ENCODE peak calls at places on chromosomes 1 and 21, in six cellular contexts. One of them, this sample, is unnamed.

GRCh38 chr1:220681220-220681847 is 8.8 kb upstream of the C1orf115 start:
- DNase-seq in cardiac fibroblast: peak
- DNase-seq in brain microvascular endothelial cell: no peak
- DNase-seq in epithelial cell of esophagus: no peak
- DNase-seq in AG10803: no peak
- DNase-seq in RWPE1: no peak
- DNase-seq in this sample: no peak

GRCh38 chr1:19644761-19645543 is 841 bp downstream of the NBL1 start:
- DNase-seq in brain microvascular endothelial cell: no peak
- DNase-seq in cardiac fibroblast: peak
- DNase-seq in epithelial cell of esophagus: no peak
- DNase-seq in AG10803: no peak
- DNase-seq in RWPE1: peak
- DNase-seq in this sample: peak

GRCh38 chr1:170927955-170928850 is 7.1 kb upstream of the MROH9 start:
- DNase-seq in AG10803: no peak
- DNase-seq in epithelial cell of esophagus: peak
- DNase-seq in cardiac fibroblast: peak
- DNase-seq in RWPE1: peak
- DNase-seq in brain microvascular endothelial cell: peak
- DNase-seq in this sample: peak

GRCh38 chr1:205111354-205111753 is 10.4 kb downstream of the RBBP5 start:
- DNase-seq in AG10803: no peak
- DNase-seq in RWPE1: no peak
- DNase-seq in brain microvascular endothelial cell: no peak
- DNase-seq in epithelial cell of esophagus: no peak
- DNase-seq in cardiac fibroblast: no peak
- DNase-seq in this sample: no peak

GRCh38 chr21:38443110-38443509 is 55.2 kb downstream of the ERG start:
- DNase-seq in cardiac fibroblast: peak
- DNase-seq in RWPE1: no peak
- DNase-seq in brain microvascular endothelial cell: no peak
- DNase-seq in AG10803: no peak
- DNase-seq in epithelial cell of esophagus: no peak
- DNase-seq in this sample: no peak

GRCh38 chr1:116871772-116872146 is 38.0 kb upstream of the PTGFRN start:
- DNase-seq in cardiac fibroblast: peak
- DNase-seq in AG10803: no peak
- DNase-seq in RWPE1: no peak
- DNase-seq in brain microvascular endothelial cell: no peak
- DNase-seq in epithelial cell of esophagus: peak
- DNase-seq in this sample: no peak

GRCh38 chr1:84539972-84540371 is 33.6 kb upstream of the GNG5 start:
- DNase-seq in cardiac fibroblast: peak
- DNase-seq in RWPE1: no peak
- DNase-seq in AG10803: no peak
- DNase-seq in epithelial cell of esophagus: peak
- DNase-seq in brain microvascular endothelial cell: peak
- DNase-seq in this sample: no peak

GRCh38 chr1:2566106-2567045 is 10.2 kb downstream of the TNFRSF14 start:
- DNase-seq in epithelial cell of esophagus: no peak
- DNase-seq in AG10803: no peak
- DNase-seq in cardiac fibroblast: no peak
- DNase-seq in brain microvascular endothelial cell: no peak
- DNase-seq in RWPE1: no peak
- DNase-seq in this sample: no peak

GRCh38 chr21:42521384-42521783 is 7.7 kb downstream of the SLC37A1 start:
- DNase-seq in AG10803: no peak
- DNase-seq in epithelial cell of esophagus: no peak
- DNase-seq in RWPE1: no peak
- DNase-seq in brain microvascular endothelial cell: no peak
- DNase-seq in cardiac fibroblast: no peak
- DNase-seq in this sample: no peak

GRCh38 chr1:42822833-42823392 is 5.7 kb upstream of the SVBP start:
- DNase-seq in RWPE1: no peak
- DNase-seq in brain microvascular endothelial cell: no peak
- DNase-seq in epithelial cell of esophagus: no peak
- DNase-seq in cardiac fibroblast: peak
- DNase-seq in AG10803: peak
- DNase-seq in this sample: peak

GRCh38 chr1:211551628-211552465 is 27.1 kb downstream of the SLC30A1 start:
- DNase-seq in RWPE1: peak
- DNase-seq in cardiac fibroblast: peak
- DNase-seq in brain microvascular endothelial cell: peak
- DNase-seq in AG10803: peak
- DNase-seq in epithelial cell of esophagus: peak
- DNase-seq in this sample: peak

GRCh38 chr1:44316231-44316759 is 38.8 kb downstream of the ERI3 start:
- DNase-seq in AG10803: no peak
- DNase-seq in cardiac fibroblast: no peak
- DNase-seq in RWPE1: no peak
- DNase-seq in epithelial cell of esophagus: no peak
- DNase-seq in brain microvascular endothelial cell: peak
- DNase-seq in this sample: no peak

GRCh38 chr1:88877382-88877825 is 14.0 kb downstream of the GTF2B start:
- DNase-seq in cardiac fibroblast: peak
- DNase-seq in epithelial cell of esophagus: peak
- DNase-seq in AG10803: peak
- DNase-seq in brain microvascular endothelial cell: peak
- DNase-seq in RWPE1: peak
- DNase-seq in this sample: peak

GRCh38 chr1:67652800-67653199 is 32.2 kb upstream of the GADD45A start:
- DNase-seq in cardiac fibroblast: peak
- DNase-seq in epithelial cell of esophagus: peak
- DNase-seq in RWPE1: no peak
- DNase-seq in brain microvascular endothelial cell: peak
- DNase-seq in AG10803: peak
- DNase-seq in this sample: peak

GRCh38 chr21:35923971-35924370 is 136.4 kb downstream of the SETD4 start:
- DNase-seq in cardiac fibroblast: no peak
- DNase-seq in RWPE1: no peak
- DNase-seq in brain microvascular endothelial cell: no peak
- DNase-seq in AG10803: no peak
- DNase-seq in epithelial cell of esophagus: no peak
- DNase-seq in this sample: no peak

GRCh38 chr21:32719085-32719484 is 8.7 kb downstream of the SYNJ1 start:
- DNase-seq in epithelial cell of esophagus: peak
- DNase-seq in brain microvascular endothelial cell: no peak
- DNase-seq in cardiac fibroblast: no peak
- DNase-seq in AG10803: no peak
- DNase-seq in RWPE1: no peak
- DNase-seq in this sample: no peak

GRCh38 chr1:41277371-41277994 is 35.4 kb upstream of the SCMH1 start:
- DNase-seq in brain microvascular endothelial cell: no peak
- DNase-seq in epithelial cell of esophagus: no peak
- DNase-seq in AG10803: no peak
- DNase-seq in cardiac fibroblast: no peak
- DNase-seq in RWPE1: no peak
- DNase-seq in this sample: no peak

GRCh38 chr1:45679123-45679522 is 7.2 kb downstream of the GPBP1L1 start:
- DNase-seq in cardiac fibroblast: peak
- DNase-seq in epithelial cell of esophagus: peak
- DNase-seq in AG10803: peak
- DNase-seq in RWPE1: no peak
- DNase-seq in brain microvascular endothelial cell: no peak
- DNase-seq in this sample: peak

GRCh38 chr1:200478239-200478623 is 68.4 kb upstream of the ZNF281 start:
- DNase-seq in cardiac fibroblast: no peak
- DNase-seq in AG10803: no peak
- DNase-seq in epithelial cell of esophagus: no peak
- DNase-seq in brain microvascular endothelial cell: no peak
- DNase-seq in RWPE1: no peak
- DNase-seq in this sample: no peak

GRCh38 chr1:229024528-229025119 is 246.3 kb upstream of the RAB4A start:
- DNase-seq in AG10803: peak
- DNase-seq in brain microvascular endothelial cell: peak
- DNase-seq in epithelial cell of esophagus: peak
- DNase-seq in cardiac fibroblast: peak
- DNase-seq in RWPE1: peak
- DNase-seq in this sample: peak

GRCh38 chr1:12530462-12531168 is 87.4 kb downstream of the DHRS3 start:
- DNase-seq in cardiac fibroblast: no peak
- DNase-seq in brain microvascular endothelial cell: no peak
- DNase-seq in AG10803: no peak
- DNase-seq in RWPE1: no peak
- DNase-seq in epithelial cell of esophagus: no peak
- DNase-seq in this sample: no peak

GRCh38 chr21:43005635-43006034 is 31.3 kb downstream of the PKNOX1 start:
- DNase-seq in cardiac fibroblast: no peak
- DNase-seq in epithelial cell of esophagus: no peak
- DNase-seq in RWPE1: no peak
- DNase-seq in brain microvascular endothelial cell: no peak
- DNase-seq in AG10803: no peak
- DNase-seq in this sample: no peak

GRCh38 chr1:43563779-43564616 is 33.3 kb downstream of the PTPRF start:
- DNase-seq in brain microvascular endothelial cell: no peak
- DNase-seq in RWPE1: no peak
- DNase-seq in AG10803: no peak
- DNase-seq in cardiac fibroblast: no peak
- DNase-seq in epithelial cell of esophagus: peak
- DNase-seq in this sample: no peak

DNA sequence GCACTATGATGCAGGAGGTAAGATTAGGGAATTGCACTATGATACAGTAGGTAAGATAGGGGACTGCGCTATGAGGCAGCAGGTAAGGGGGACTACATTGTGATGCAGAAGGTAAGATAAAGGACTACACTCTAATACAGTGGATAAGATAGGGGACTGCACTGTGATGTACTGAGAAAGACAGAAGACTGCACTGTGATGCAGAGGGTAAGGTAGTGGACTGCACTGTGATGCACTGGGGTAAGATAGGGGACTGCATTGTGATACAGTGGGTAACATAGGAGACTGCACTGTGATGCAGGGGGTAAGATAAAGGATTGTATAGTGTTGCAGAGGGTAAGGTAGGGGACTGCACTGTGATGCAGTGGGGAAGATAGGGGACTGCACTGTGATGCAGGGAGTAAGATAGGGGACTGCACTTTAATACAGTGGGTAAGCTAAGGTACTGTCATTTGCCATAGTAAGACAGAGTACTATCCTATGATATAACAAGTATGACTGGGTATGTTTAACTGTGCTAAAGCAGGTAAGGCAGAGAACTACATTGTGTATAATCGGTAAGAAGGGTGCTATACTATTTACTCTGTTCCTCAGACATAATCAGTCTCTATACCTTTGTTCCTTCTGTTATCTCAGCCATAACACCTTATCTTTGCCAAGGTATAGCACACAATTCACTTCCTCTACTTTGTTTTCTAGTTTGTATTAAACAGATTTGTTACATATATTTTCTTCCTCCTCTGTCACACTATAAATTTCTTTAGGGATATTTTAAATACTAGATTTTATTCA is 208.5 kb downstream of the BARHL2 start:
- DNase-seq in epithelial cell of esophagus: no peak
- DNase-seq in RWPE1: no peak
- DNase-seq in AG10803: no peak
- DNase-seq in brain microvascular endothelial cell: no peak
- DNase-seq in cardiac fibroblast: no peak
- DNase-seq in this sample: no peak
- TF ChIP-seq CTCF in epithelial cell of esophagus: no peak
- TF ChIP-seq CTCF in RWPE1: no peak
- TF ChIP-seq CTCF in AG10803: no peak
- TF ChIP-seq CTCF in brain microvascular endothelial cell: no peak
- TF ChIP-seq CTCF in cardiac fibroblast: no peak
- TF ChIP-seq CTCF in this sample: no peak

GRCh38 chr1:81559662-81560350 is 240.9 kb upstream of the ADGRL2 start:
- DNase-seq in AG10803: no peak
- DNase-seq in brain microvascular endothelial cell: no peak
- DNase-seq in cardiac fibroblast: peak
- DNase-seq in RWPE1: no peak
- DNase-seq in epithelial cell of esophagus: peak
- DNase-seq in this sample: peak
- TF ChIP-seq CTCF in AG10803: peak
- TF ChIP-seq CTCF in brain microvascular endothelial cell: peak
- TF ChIP-seq CTCF in cardiac fibroblast: peak
- TF ChIP-seq CTCF in RWPE1: peak
- TF ChIP-seq CTCF in epithelial cell of esophagus: peak
- TF ChIP-seq CTCF in this sample: peak

DNA sequence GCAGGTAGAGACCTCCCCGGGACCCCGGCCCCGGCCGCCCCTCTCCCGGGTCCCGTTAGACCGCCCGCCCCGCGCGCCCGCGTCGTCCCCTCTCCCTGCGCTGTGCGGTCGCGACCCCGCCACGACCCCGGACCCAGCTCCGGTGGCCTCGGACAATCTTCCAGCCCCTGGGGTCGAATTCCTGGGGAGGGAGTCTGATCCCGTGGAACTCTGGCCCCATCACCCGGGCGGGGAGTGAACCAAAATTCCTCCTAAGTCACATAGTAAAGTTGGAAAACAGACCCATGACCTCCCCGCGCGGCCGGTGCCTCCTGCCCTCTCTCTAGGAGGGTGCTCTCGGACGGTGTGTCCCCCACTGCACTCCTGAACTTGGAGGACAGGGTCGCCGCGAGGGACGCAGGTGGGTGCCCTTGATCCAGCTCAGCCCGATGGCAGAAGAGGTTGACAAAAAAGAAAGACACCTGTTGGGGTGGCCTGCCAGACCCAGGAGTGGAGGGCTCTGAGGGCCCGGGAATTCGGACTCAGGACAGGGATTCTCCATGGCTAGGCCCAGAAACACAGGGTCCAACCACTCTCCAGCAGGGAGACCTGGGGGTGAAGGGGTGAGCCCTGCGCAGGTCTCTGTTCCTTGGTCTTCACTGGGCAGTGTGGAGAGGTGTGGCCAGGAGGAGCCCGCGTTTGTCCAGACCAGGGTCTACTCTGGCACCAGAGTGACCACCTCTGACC is 451 bp downstream of the ADAMTSL4 start:
- DNase-seq in AG10803: no peak
- DNase-seq in RWPE1: peak
- DNase-seq in brain microvascular endothelial cell: no peak
- DNase-seq in epithelial cell of esophagus: no peak
- DNase-seq in cardiac fibroblast: no peak
- DNase-seq in this sample: peak
- TF ChIP-seq CTCF in AG10803: peak
- TF ChIP-seq CTCF in RWPE1: no peak
- TF ChIP-seq CTCF in brain microvascular endothelial cell: peak
- TF ChIP-seq CTCF in epithelial cell of esophagus: peak
- TF ChIP-seq CTCF in cardiac fibroblast: peak
- TF ChIP-seq CTCF in this sample: peak

GRCh38 chr1:31980835-31981782 is 32.6 kb upstream of the KHDRBS1 start:
- DNase-seq in AG10803: no peak
- DNase-seq in cardiac fibroblast: no peak
- DNase-seq in brain microvascular endothelial cell: no peak
- DNase-seq in RWPE1: no peak
- DNase-seq in epithelial cell of esophagus: no peak
- DNase-seq in this sample: no peak

GRCh38 chr1:31981976-31982375 is 31.7 kb upstream of the KHDRBS1 start:
- DNase-seq in brain microvascular endothelial cell: no peak
- DNase-seq in RWPE1: no peak
- DNase-seq in epithelial cell of esophagus: no peak
- DNase-seq in cardiac fibroblast: no peak
- DNase-seq in AG10803: no peak
- DNase-seq in this sample: no peak

GRCh38 chr1:31976401-31976800 is 37.3 kb upstream of the KHDRBS1 start:
- DNase-seq in AG10803: peak
- DNase-seq in RWPE1: peak
- DNase-seq in brain microvascular endothelial cell: no peak
- DNase-seq in cardiac fibroblast: peak
- DNase-seq in epithelial cell of esophagus: peak
- DNase-seq in this sample: peak

GRCh38 chr1:31978853-31979400 is 34.7 kb upstream of the KHDRBS1 start:
- DNase-seq in epithelial cell of esophagus: no peak
- DNase-seq in brain microvascular endothelial cell: no peak
- DNase-seq in cardiac fibroblast: no peak
- DNase-seq in AG10803: no peak
- DNase-seq in RWPE1: no peak
- DNase-seq in this sample: no peak

GRCh38 chr1:31977361-31978131 is 36.1 kb upstream of the KHDRBS1 start:
- DNase-seq in brain microvascular endothelial cell: peak
- DNase-seq in RWPE1: peak
- DNase-seq in AG10803: peak
- DNase-seq in cardiac fibroblast: peak
- DNase-seq in epithelial cell of esophagus: peak
- DNase-seq in this sample: peak
- TF ChIP-seq CTCF in brain microvascular endothelial cell: peak
- TF ChIP-seq CTCF in RWPE1: peak
- TF ChIP-seq CTCF in AG10803: peak
- TF ChIP-seq CTCF in cardiac fibroblast: peak
- TF ChIP-seq CTCF in epithelial cell of esophagus: peak
- TF ChIP-seq CTCF in this sample: no peak